ENCODE peak calls at places on chromosome 11, in ten cellular contexts. X is activated CD8-positive, alpha-beta T cell treated with anti-CD3 and anti-CD28 coated beads for 36 hours; P is fibroblast of the conjunctiva; V is IMR-90; F is Right ventricle myocardium superior; J is NCI-H460; K is activated naive CD8-positive, alpha-beta T cell treated with anti-CD3 and anti-CD28 coated beads, Interleukin-2, amount 10 ng/mL, durations not matched to agents 7 days and 5 days; H is stomach; N is activated CD4-positive, alpha-beta T cell treated with anti-CD3 and anti-CD28 coated beads, Interleukin-2, amount 10 ng/mL, durations not matched to agents 7 days and 5 days; Y is activated CD8-positive, alpha-beta memory T cell treated with anti-CD3 and anti-CD28 coated beads for 48 hours. S is an unnamed sample.
A peak's percentile ranks its signal among the peaks of the same experiment; 100 is the strongest.

GRCh38 chr11:93513763-93514162 is 29.4 kb downstream of the SMCO4 start:
- DNase-seq in P (no peak), X (no peak), J (no peak), N (no peak), K (no peak), Y (no peak), F (no peak), V (no peak), H (no peak), S (no peak)

GRCh38 chr11:74018331-74019005 is 9.6 kb upstream of the UCP3 start:
- DNase-seq in H (peak; percentile 97), Y (no peak), K (no peak), P (peak; percentile 89), V (peak; percentile 87), N (no peak), J (no peak), X (no peak), F (peak; percentile 95), S (no peak)

GRCh38 chr11:33256808-33257159 is 397 bp upstream of the HIPK3 start:
- DNase-seq in P (no peak), X (no peak), H (no peak), N (no peak), F (no peak), K (no peak), Y (no peak), V (no peak), J (no peak), S (no peak)

GRCh38 chr11:76266269-76266668 is 60.0 kb upstream of the WNT11 start:
- DNase-seq in J (no peak), P (peak; percentile 52), K (no peak), V (peak; percentile 79), N (no peak), F (no peak), Y (no peak), X (no peak), H (no peak), S (no peak)

GRCh38 chr11:65973439-65974110 is 12.0 kb downstream of the SART1 start:
- DNase-seq in F (no peak), P (no peak), H (no peak), J (no peak), K (no peak), N (no peak), Y (no peak), V (peak; percentile 76), X (no peak), S (no peak)

GRCh38 chr11:36292311-36292722 is 3.1 kb upstream of the COMMD9 start:
- DNase-seq in P (peak; percentile 35), Y (no peak), X (no peak), N (peak; percentile 47), H (no peak), K (no peak), J (peak; percentile 51), F (no peak), V (peak; percentile 47), S (no peak)

GRCh38 chr11:121936781-121937447 is 179.1 kb downstream of the BLID start:
- DNase-seq in J (no peak), P (no peak), F (no peak), V (peak; percentile 89), Y (no peak), H (no peak), N (no peak), K (no peak), X (no peak), S (no peak)

GRCh38 chr11:83543918-83544491 is 257.8 kb upstream of the CCDC90B start:
- DNase-seq in J (no peak), X (peak; percentile 2), Y (no peak), P (no peak), F (no peak), N (no peak), H (no peak), V (no peak), K (no peak), S (no peak)

GRCh38 chr11:107218123-107219084 is 200.1 kb upstream of the GUCY1A2 start:
- DNase-seq in Y (no peak), J (no peak), H (no peak), K (no peak), V (no peak), X (no peak), F (no peak), N (no peak), P (no peak), S (no peak)

GRCh38 chr11:12070446-12071267 is 39.7 kb upstream of the MICAL2 start:
- DNase-seq in J (no peak), N (no peak), F (no peak), K (no peak), Y (no peak), P (no peak), H (no peak), V (no peak), X (no peak), S (no peak)

GRCh38 chr11:117226388-117227385 is 5.2 kb downstream of the PCSK7 start:
- DNase-seq in P (peak; percentile 56), K (no peak), Y (no peak), V (peak; percentile 78), F (no peak), N (peak; percentile 62), X (peak; percentile 51), H (peak; percentile 53), J (peak; percentile 72), S (peak; percentile 76)

GRCh38 chr11:37317803-37318202 is 719.8 kb upstream of the RAG2 start:
- DNase-seq in V (no peak), P (no peak), F (no peak), K (no peak), Y (no peak), N (no peak), X (no peak), H (no peak), J (no peak), S (no peak)